ENCODE peak calls at places on chromosome 22, in four cellular contexts. One of them, this sample, is unnamed.
A peak's percentile ranks its signal among the peaks of the same experiment; 100 is the strongest.

GRCh38 chr22:23801886-23802377 is 15.2 kb downstream of the SMARCB1 start:
- ATAC-seq in activated CD8-positive, alpha-beta T cell treated with anti-CD3 and anti-CD28 coated beads for 36 hours: no peak
- ATAC-seq in left lung: no peak
- ATAC-seq in mucosa of descending colon: no peak
- ATAC-seq in this sample: no peak

GRCh38 chr22:30267382-30268302 is 991 bp upstream of the OSM start:
- ATAC-seq in activated CD8-positive, alpha-beta T cell treated with anti-CD3 and anti-CD28 coated beads for 36 hours: peak; percentile 28
- ATAC-seq in left lung: no peak
- ATAC-seq in mucosa of descending colon: no peak
- ATAC-seq in this sample: peak; percentile 23

GRCh38 chr22:33242078-33242477 is 183.9 kb upstream of the SYN3 start:
- ATAC-seq in mucosa of descending colon: no peak
- ATAC-seq in left lung: no peak
- ATAC-seq in activated CD8-positive, alpha-beta T cell treated with anti-CD3 and anti-CD28 coated beads for 36 hours: no peak
- ATAC-seq in this sample: no peak

GRCh38 chr22:22058649-22059475 is 76.3 kb upstream of the TOP3B start:
- ATAC-seq in mucosa of descending colon: peak; percentile 27
- ATAC-seq in left lung: no peak
- ATAC-seq in activated CD8-positive, alpha-beta T cell treated with anti-CD3 and anti-CD28 coated beads for 36 hours: no peak
- ATAC-seq in this sample: no peak

GRCh38 chr22:42323971-42324370 is 53.5 kb upstream of the TCF20 start:
- ATAC-seq in mucosa of descending colon: no peak
- ATAC-seq in activated CD8-positive, alpha-beta T cell treated with anti-CD3 and anti-CD28 coated beads for 36 hours: no peak
- ATAC-seq in left lung: no peak
- ATAC-seq in this sample: no peak

GRCh38 chr22:41518048-41518347 is 26.3 kb downstream of the POLR3H start:
- ATAC-seq in left lung: no peak
- ATAC-seq in mucosa of descending colon: no peak
- ATAC-seq in activated CD8-positive, alpha-beta T cell treated with anti-CD3 and anti-CD28 coated beads for 36 hours: no peak
- ATAC-seq in this sample: no peak

GRCh38 chr22:29156507-29156906 is 49.2 kb upstream of the EMID1 start:
- ATAC-seq in activated CD8-positive, alpha-beta T cell treated with anti-CD3 and anti-CD28 coated beads for 36 hours: no peak
- ATAC-seq in mucosa of descending colon: no peak
- ATAC-seq in left lung: no peak
- ATAC-seq in this sample: no peak

GRCh38 chr22:41862530-41863266 is 29.8 kb downstream of the SREBF2 start:
- ATAC-seq in mucosa of descending colon: peak; percentile 35
- ATAC-seq in left lung: peak; percentile 87
- ATAC-seq in activated CD8-positive, alpha-beta T cell treated with anti-CD3 and anti-CD28 coated beads for 36 hours: peak; percentile 71
- ATAC-seq in this sample: peak; percentile 77

GRCh38 chr22:44005524-44005923 is 18.6 kb upstream of the PARVB start:
- ATAC-seq in activated CD8-positive, alpha-beta T cell treated with anti-CD3 and anti-CD28 coated beads for 36 hours: no peak
- ATAC-seq in left lung: peak; percentile 37
- ATAC-seq in mucosa of descending colon: no peak
- ATAC-seq in this sample: no peak

GRCh38 chr22:17804331-17805080 is 30.2 kb upstream of the BID start:
- ATAC-seq in activated CD8-positive, alpha-beta T cell treated with anti-CD3 and anti-CD28 coated beads for 36 hours: no peak
- ATAC-seq in mucosa of descending colon: no peak
- ATAC-seq in left lung: no peak
- ATAC-seq in this sample: no peak

GRCh38 chr22:46355996-46356471 is 20.5 kb downstream of the TRMU start:
- ATAC-seq in activated CD8-positive, alpha-beta T cell treated with anti-CD3 and anti-CD28 coated beads for 36 hours: peak; percentile 4
- ATAC-seq in mucosa of descending colon: no peak
- ATAC-seq in left lung: no peak
- ATAC-seq in this sample: no peak

GRCh38 chr22:39559456-39560105 is 11.0 kb upstream of the CACNA1I start:
- ATAC-seq in activated CD8-positive, alpha-beta T cell treated with anti-CD3 and anti-CD28 coated beads for 36 hours: peak; percentile 26
- ATAC-seq in left lung: no peak
- ATAC-seq in mucosa of descending colon: peak; percentile 24
- ATAC-seq in this sample: no peak

GRCh38 chr22:39237276-39238123 is 7.3 kb downstream of the PDGFB start:
- ATAC-seq in left lung: peak; percentile 57
- ATAC-seq in mucosa of descending colon: no peak
- ATAC-seq in activated CD8-positive, alpha-beta T cell treated with anti-CD3 and anti-CD28 coated beads for 36 hours: peak; percentile 40
- ATAC-seq in this sample: peak; percentile 20